ENCODE peak calls at places on chromosomes 12 and 14, in ten cellular contexts. T is MM.1S, Y is astrocyte of the spinal cord, V is body of pancreas, B is tibial artery, G is fibroblast of pulmonary artery, Q is neural crest cell, A is left ventricle myocardium inferior, F is lower lobe of right lung, U is MCF 10A. J is an unnamed sample.

GRCh38 chr12:47686645-47687240 is 19.1 kb downstream of the RPAP3 start:
- DNase-seq in B (no peak), A (no peak), Q (peak), Y (peak), T (peak), G (peak), U (peak), V (no peak), F (no peak), J (peak)

GRCh38 chr12:12016284-12017100 is 54.2 kb upstream of the BCL2L14 start:
- DNase-seq in A (no peak), G (peak), F (no peak), Q (no peak), Y (no peak), B (no peak), T (no peak), V (no peak), U (no peak), J (no peak)

GRCh38 chr14:61695695-61696527 is 598 bp downstream of the HIF1A start:
- DNase-seq in B (peak), Y (peak), F (peak), V (peak), G (peak), A (peak), Q (peak), U (peak), T (no peak), J (peak)

GRCh38 chr12:91732086-91732485 is 413.6 kb downstream of the BTG1 start:
- DNase-seq in B (no peak), G (no peak), F (no peak), T (no peak), Y (peak), Q (no peak), V (no peak), U (peak), A (no peak), J (no peak)

GRCh38 chr12:104219361-104219892 is 3.8 kb downstream of the TXNRD1 start:
- DNase-seq in T (no peak), G (peak), B (no peak), V (peak), Y (peak), U (peak), Q (no peak), F (no peak), A (no peak), J (no peak)

GRCh38 chr14:81289516-81289915 is 68.8 kb upstream of the GTF2A1 start:
- DNase-seq in G (no peak), T (no peak), V (no peak), F (no peak), B (no peak), U (no peak), Y (no peak), A (no peak), Q (no peak), J (no peak)

GRCh38 chr12:107774349-107775029 is at the start of gene ASCL4:
- DNase-seq in A (no peak), F (no peak), U (peak), T (no peak), Q (no peak), B (no peak), Y (no peak), G (no peak), V (no peak), J (no peak)

GRCh38 chr14:31829256-31829923 is 247.7 kb upstream of the ARHGAP5 start:
- DNase-seq in U (peak), Q (no peak), F (no peak), V (no peak), T (no peak), A (no peak), G (peak), B (no peak), Y (peak), J (no peak)

GRCh38 chr12:91140660-91141045 is 29.4 kb upstream of the LUM start:
- DNase-seq in Q (no peak), Y (no peak), A (no peak), F (no peak), V (no peak), U (peak), B (peak), T (no peak), G (peak), J (no peak)

GRCh38 chr12:121202407-121203355 is 7.2 kb upstream of the P2RX4 start:
- DNase-seq in A (no peak), Q (no peak), G (no peak), U (no peak), F (no peak), B (no peak), T (no peak), V (no peak), Y (no peak), J (no peak)

GRCh38 chr14:89617471-89618291 is 200.6 kb upstream of the FOXN3 start:
- DNase-seq in Q (peak), V (peak), F (no peak), T (peak), A (no peak), G (peak), Y (peak), B (peak), U (peak), J (peak)

GRCh38 chr14:72636871-72637270 is 257.0 kb downstream of the DPF3 start:
- DNase-seq in A (no peak), V (no peak), T (no peak), Q (no peak), Y (no peak), G (no peak), U (no peak), B (no peak), F (no peak), J (no peak)

GRCh38 chr14:51929920-51930682 is 59.2 kb upstream of the RTRAF start:
- DNase-seq in G (no peak), V (no peak), Y (peak), F (no peak), U (no peak), A (no peak), B (no peak), Q (no peak), T (no peak), J (no peak)

GRCh38 chr12:8698132-8698829 is 490 bp downstream of the RIMKLB start:
- DNase-seq in V (peak), A (peak), T (no peak), Q (peak), Y (peak), F (peak), U (peak), G (peak), B (peak), J (peak)

GRCh38 chr12:89960011-89960507 is 251.4 kb upstream of the ATP2B1 start:
- DNase-seq in T (no peak), A (no peak), V (no peak), B (no peak), Y (no peak), F (no peak), G (peak), U (peak), Q (no peak), J (peak)

GRCh38 chr12:6323340-6323994 is 13.0 kb downstream of the PLEKHG6 start:
- DNase-seq in U (peak), V (peak), G (peak), Y (peak), T (peak), A (no peak), F (no peak), B (no peak), Q (peak), J (peak)

GRCh38 chr14:81436296-81437138 is 36.4 kb upstream of the STON2 start:
- DNase-seq in B (peak), Q (peak), A (peak), U (peak), T (peak), Y (peak), V (peak), F (peak), G (peak), J (peak)

GRCh38 chr14:49953196-49953595 is 60.3 kb downstream of the ARF6 start:
- DNase-seq in V (no peak), Y (no peak), A (no peak), G (no peak), U (no peak), T (no peak), B (no peak), Q (no peak), F (no peak), J (no peak)

GRCh38 chr12:63844391-63845341 is at the start of gene SRGAP1:
- DNase-seq in T (no peak), Q (peak), A (peak), G (peak), V (peak), F (peak), Y (peak), U (peak), B (peak), J (peak)
- TF ChIP-seq CTCF in T (no peak), Q (no peak), A (no peak), G (peak), V (no peak), F (no peak), Y (no peak), U (no peak), B (no peak), J (no peak)

GRCh38 chr12:5000204-5000603 is 43.5 kb upstream of the KCNA5 start:
- DNase-seq in T (no peak), A (no peak), G (no peak), U (no peak), F (no peak), Y (no peak), V (no peak), Q (no peak), B (no peak), J (no peak)
- TF ChIP-seq CTCF in T (no peak), A (no peak), G (no peak), U (no peak), F (no peak), Y (no peak), V (no peak), Q (no peak), B (no peak), J (no peak)

DNA sequence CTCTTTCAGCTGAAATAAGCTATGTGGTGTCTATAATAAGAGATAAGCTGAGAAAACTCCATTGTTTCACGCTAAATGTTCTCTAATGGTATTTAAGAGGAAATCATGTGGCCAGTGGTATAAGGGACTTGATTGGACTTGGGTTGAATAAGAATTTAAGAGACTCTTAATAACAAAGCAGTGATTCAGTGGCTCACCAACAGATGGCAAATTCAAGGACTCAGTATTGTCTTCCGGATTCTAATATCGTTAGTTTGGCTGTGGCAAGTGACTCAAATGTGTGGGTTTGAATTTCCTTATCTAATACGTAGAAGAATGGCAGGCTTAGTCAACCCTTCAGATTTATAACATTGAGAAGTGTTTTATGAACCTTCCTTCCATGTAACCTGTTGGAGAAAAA is 49.1 kb upstream of the KCNH3 start:
- DNase-seq in T (no peak), Y (peak), Q (no peak), V (no peak), B (no peak), F (no peak), A (no peak), U (no peak), G (peak), J (no peak)
- TF ChIP-seq CTCF in T (no peak), Y (peak), Q (no peak), V (no peak), B (no peak), F (no peak), A (no peak), U (no peak), G (peak), J (no peak)

GRCh38 chr14:100532916-100533630 is 54.1 kb downstream of the BEGAIN start:
- DNase-seq in F (peak), T (no peak), A (peak), U (no peak), Q (peak), Y (peak), G (no peak), V (peak), B (peak), J (no peak)
- TF ChIP-seq CTCF in F (no peak), T (no peak), A (no peak), U (no peak), Q (no peak), Y (no peak), G (no peak), V (no peak), B (no peak), J (no peak)

J was measured in GM13976.